ENCODE peak calls at places on chromosomes 6 and 20, in eight cellular contexts. H is mesenchymal stem cell; C is aorta; U is ovary; J is upper lobe of right lung; A is prostate gland; R is CD4-positive, alpha-beta memory T cell; B is PC-3. X is an unnamed sample.

GRCh38 chr20:61115627-61116026 is 136.4 kb upstream of the CDH4 start:
- DNase-seq in U (no peak), B (no peak), A (no peak), J (peak; percentile 47), C (no peak), H (no peak), R (no peak), X (no peak)

GRCh38 chr6:41976794-41977484 is 35.3 kb upstream of the CCND3 start:
- DNase-seq in B (peak; percentile 84), C (no peak), R (no peak), A (no peak), J (no peak), H (peak; percentile 75), U (no peak), X (no peak)

GRCh38 chr6:113735487-113735886 is 121.7 kb upstream of the MARCKS start:
- DNase-seq in H (no peak), C (no peak), A (no peak), B (no peak), U (no peak), R (no peak), J (no peak), X (no peak)

GRCh38 chr20:53949319-53949839 is 121.0 kb downstream of the BCAS1 start:
- DNase-seq in J (peak; percentile 69), R (peak; percentile 87), A (no peak), C (peak; percentile 84), B (peak; percentile 98), U (no peak), H (peak; percentile 91), X (no peak)

GRCh38 chr6:26534681-26535465 is 3.3 kb upstream of the HMGN4 start:
- DNase-seq in A (no peak), R (no peak), H (no peak), B (no peak), J (no peak), C (no peak), U (no peak), X (no peak)

GRCh38 chr20:44745560-44746366 is at the start of gene KCNK15:
- DNase-seq in C (peak; percentile 82), R (peak; percentile 18), H (peak; percentile 32), B (peak; percentile 16), J (peak; percentile 74), U (peak; percentile 74), A (no peak), X (peak; percentile 41)

GRCh38 chr6:169998457-169998856 is 247.0 kb downstream of the ERMARD start:
- DNase-seq in J (peak; percentile 41), H (no peak), B (no peak), C (no peak), A (no peak), R (no peak), U (no peak), X (no peak)

GRCh38 chr20:60302875-60303274 is 344.7 kb downstream of the CDH26 start:
- DNase-seq in H (no peak), C (no peak), U (no peak), R (no peak), A (no peak), J (no peak), B (no peak), X (no peak)

GRCh38 chr6:15310680-15311079 is 64.8 kb downstream of the JARID2 start:
- DNase-seq in U (no peak), J (no peak), C (no peak), B (no peak), H (no peak), A (no peak), R (no peak), X (no peak)

GRCh38 chr6:142693446-142693845 is 251.5 kb downstream of the HIVEP2 start:
- DNase-seq in U (no peak), H (peak; percentile 72), R (no peak), C (no peak), B (peak; percentile 23), A (no peak), J (no peak), X (no peak)

GRCh38 chr6:23905301-23905700 is 220.7 kb upstream of the NRSN1 start:
- DNase-seq in U (no peak), H (no peak), J (no peak), B (no peak), R (no peak), C (no peak), A (no peak), X (no peak)

GRCh38 chr20:59428441-59429205 is 128.2 kb downstream of the EDN3 start:
- DNase-seq in B (no peak), C (no peak), J (no peak), R (no peak), A (peak; percentile 11), U (no peak), H (no peak), X (no peak)

GRCh38 chr6:157710604-157711003 is 112.4 kb upstream of the SNX9 start:
- DNase-seq in A (no peak), R (no peak), H (peak; percentile 31), C (no peak), B (no peak), U (no peak), J (no peak), X (peak; percentile 69)

DNA sequence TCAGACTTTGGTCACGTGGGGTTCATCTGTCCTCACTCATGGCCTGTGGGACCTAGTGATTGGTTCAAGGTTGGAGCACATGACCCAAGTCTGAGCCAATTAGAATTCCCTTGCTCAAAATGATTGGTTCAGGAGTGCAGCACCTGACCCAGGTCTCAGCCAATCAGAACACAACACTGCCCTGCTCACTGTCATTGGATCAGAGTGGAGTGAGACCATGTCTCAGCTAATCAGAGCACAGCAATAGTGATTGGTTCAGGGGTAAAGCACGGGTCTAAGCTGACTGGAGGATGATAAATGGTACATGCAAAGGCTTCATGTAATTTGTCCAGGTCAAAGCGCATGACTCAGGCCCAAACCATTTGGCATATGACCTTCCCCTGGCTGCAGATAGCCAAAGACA is 102.2 kb downstream of the PREX1 start:
- DNase-seq in C (no peak), J (no peak), B (peak; percentile 25), U (no peak), A (no peak), H (peak; percentile 21), R (no peak), X (peak; percentile 79)
- H3K27ac ChIP-seq in C (peak overlapping the region; percentile 10), J (no peak overlapping the region), B (no peak overlapping the region), U (no peak overlapping the region), A (no peak overlapping the region), H (no peak overlapping the region), R (no peak overlapping the region), X (peak overlapping the region; percentile 69)

GRCh38 chr6:4941782-4942672 is 61.8 kb downstream of the RPP40 start:
- DNase-seq in U (no peak), A (no peak), J (no peak), C (no peak), B (peak; percentile 95), R (no peak), H (peak; percentile 95), X (peak; percentile 88)
- H3K27ac ChIP-seq in U (no peak overlapping the region), A (no peak overlapping the region), J (no peak overlapping the region), C (no peak overlapping the region), B (peak overlapping the region; percentile 43), R (no peak overlapping the region), H (peak overlapping the region; percentile 85), X (peak overlapping the region; percentile 54)

DNA sequence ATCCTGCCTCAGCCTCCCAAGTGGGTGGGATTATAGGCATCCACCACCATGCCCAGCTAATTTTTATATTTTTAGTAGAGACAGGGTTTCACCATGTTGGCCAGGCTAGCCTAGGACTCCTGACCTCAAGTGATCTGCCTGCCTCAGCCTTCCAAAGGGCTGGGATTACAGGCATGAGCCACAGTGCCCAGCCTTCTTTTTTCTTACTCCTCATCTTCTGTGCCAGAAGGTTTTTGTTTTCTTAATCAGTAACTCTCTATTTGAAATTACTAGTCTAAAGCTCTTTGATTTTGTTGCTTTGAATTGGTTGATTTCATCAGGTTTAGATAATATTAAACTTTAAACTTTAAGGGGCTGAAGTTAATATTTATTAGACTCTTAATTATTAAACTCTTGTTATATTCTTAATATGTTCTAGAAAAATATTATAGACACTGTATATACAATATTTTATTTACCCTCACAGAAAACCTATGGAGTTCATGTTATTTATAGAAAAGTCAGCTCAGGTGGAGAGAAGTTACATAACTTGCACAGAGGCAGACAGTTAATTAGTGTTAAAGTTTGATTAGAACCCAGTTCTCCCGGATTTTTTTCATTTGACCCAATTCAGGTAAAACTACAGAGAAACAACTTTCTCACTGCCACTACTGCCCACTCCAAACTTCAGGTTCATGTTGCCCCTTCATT is 177.4 kb upstream of the SGK1 start:
- DNase-seq in A (no peak), H (no peak), B (no peak), R (no peak), U (no peak), C (no peak), J (no peak), X (no peak)
- H3K27ac ChIP-seq in A (no peak overlapping the region), H (no peak overlapping the region), B (no peak overlapping the region), R (no peak overlapping the region), U (no peak overlapping the region), C (no peak overlapping the region), J (no peak overlapping the region), X (no peak overlapping the region)

GRCh38 chr20:49741940-49742339 is 28.3 kb upstream of the B4GALT5 start:
- DNase-seq in J (no peak), R (no peak), U (no peak), H (no peak), C (no peak), B (no peak), A (no peak), X (no peak)
- H3K27ac ChIP-seq in J (no peak overlapping the region), R (no peak overlapping the region), U (no peak overlapping the region), H (no peak overlapping the region), C (no peak overlapping the region), B (no peak overlapping the region), A (no peak overlapping the region), X (no peak overlapping the region)